ENCODE peak calls at places on chromosomes 3 and 15, in six cellular contexts. R is ELR, Z is spleen, B is AG08395, E is germinal center, Y is fibroblast of lung. U is an unnamed sample.

GRCh38 chr3:55434789-55435188 is 52.3 kb downstream of the WNT5A start:
- DNase-seq in Z (no peak), Y (peak), E (peak), R (peak), B (no peak), U (no peak)

GRCh38 chr3:52535411-52536111 is 844 bp upstream of the UQCC5 start:
- DNase-seq in B (no peak), R (no peak), Y (no peak), E (no peak), Z (peak), U (no peak)

GRCh38 chr3:16940769-16941683 is 56.3 kb downstream of the PLCL2 start:
- DNase-seq in R (no peak), B (no peak), Y (no peak), Z (no peak), E (no peak), U (no peak)

GRCh38 chr15:39486546-39487081 is 94.3 kb upstream of the THBS1 start:
- DNase-seq in R (no peak), B (no peak), Z (no peak), E (no peak), Y (peak), U (no peak)

GRCh38 chr15:70604671-70605070 is 158.7 kb downstream of the UACA start:
- DNase-seq in R (peak), E (no peak), Y (no peak), Z (no peak), B (no peak), U (no peak)

GRCh38 chr3:111895079-111895478 is 36.0 kb downstream of the PHLDB2 start:
- DNase-seq in E (no peak), B (peak), Y (peak), Z (no peak), R (peak), U (no peak)

GRCh38 chr3:47162695-47163022 is 1.3 kb downstream of the SETD2 start:
- DNase-seq in Z (no peak), R (peak), Y (peak), B (no peak), E (no peak), U (no peak)

GRCh38 chr3:98966862-98967554 is 65.5 kb upstream of the DCBLD2 start:
- DNase-seq in R (peak), E (no peak), Y (no peak), B (no peak), Z (no peak), U (no peak)

GRCh38 chr15:35665855-35666536 is 120.0 kb upstream of the DPH6 start:
- DNase-seq in Y (no peak), R (no peak), E (no peak), B (no peak), Z (no peak), U (no peak)

GRCh38 chr3:114418724-114419543 is 125.1 kb downstream of the TIGIT start:
- DNase-seq in B (peak), Z (no peak), E (peak), Y (peak), R (peak), U (peak)

GRCh38 chr15:24919446-24919845 is 35.3 kb upstream of the SNRPN start:
- DNase-seq in R (no peak), Y (no peak), Z (no peak), E (no peak), B (no peak), U (no peak)

GRCh38 chr3:10142707-10143560 is 1.4 kb downstream of the VHL start:
- DNase-seq in R (peak), Z (no peak), Y (peak), E (peak), B (no peak), U (no peak)

GRCh38 chr3:98550833-98551232 is 19.1 kb downstream of the GPR15 start:
- DNase-seq in Y (no peak), Z (no peak), R (no peak), E (no peak), B (no peak), U (no peak)

GRCh38 chr3:135368316-135368715 is 573.3 kb downstream of the EPHB1 start:
- DNase-seq in R (no peak), E (no peak), Z (no peak), Y (no peak), B (no peak), U (no peak)

GRCh38 chr3:133896002-133896761 is 500 bp upstream of the RAB6B start:
- DNase-seq in B (peak), Y (peak), Z (no peak), R (peak), E (no peak), U (no peak)

GRCh38 chr15:74920472-74920871 is 13.8 kb upstream of the FAM219B start:
- DNase-seq in E (no peak), Y (no peak), B (no peak), Z (no peak), R (no peak), U (no peak)

GRCh38 chr3:60755094-60755493 is 496.2 kb downstream of the FHIT start:
- DNase-seq in R (no peak), B (no peak), Y (no peak), E (no peak), Z (no peak), U (no peak)

GRCh38 chr3:57158813-57159678 is 6.1 kb downstream of the IL17RD start:
- DNase-seq in E (no peak), B (no peak), R (peak), Z (no peak), Y (no peak), U (no peak)

GRCh38 chr3:10357592-10358308 is 36.8 kb upstream of the SEC13 start:
- DNase-seq in Z (peak), B (peak), Y (peak), E (peak), R (peak), U (peak)

GRCh38 chr3:55445551-55445950 is 41.6 kb downstream of the WNT5A start:
- DNase-seq in R (no peak), Z (no peak), E (no peak), B (no peak), Y (no peak), U (no peak)

GRCh38 chr15:48282186-48282585 is 49.0 kb upstream of the DUT start:
- DNase-seq in E (no peak), B (no peak), Z (no peak), R (no peak), Y (peak), U (no peak)

GRCh38 chr3:133384331-133385027 is 15.4 kb upstream of the BFSP2 start:
- DNase-seq in Z (no peak), E (peak), B (peak), R (peak), Y (peak), U (no peak)

GRCh38 chr3:45551214-45552010 is 43.1 kb upstream of the LIMD1 start:
- DNase-seq in R (peak), Z (no peak), Y (peak), B (peak), E (no peak), U (peak)

GRCh38 chr3:9932843-9933560 is 632 bp upstream of the CRELD1 start:
- DNase-seq in B (peak), E (peak), Z (peak), R (peak), Y (peak), U (no peak)

U was measured in AG04449.